ENCODE peak calls at places on chromosomes 11 and 22, in eight cellular contexts. C is neural progenitor cell; N is cardiac muscle cell; X is thoracic aorta; G is right atrium auricular region; W is upper lobe of right lung; S is breast epithelium; D is CD8-positive, alpha-beta T cell. K is an unnamed sample. For H3K4me1, the result is how much of the 10 kb centered on the place peaks cover.

GRCh38 chr22:29886601-29887000 is 3.6 kb downstream of the MTMR3 start:
- DNase-seq in W (no peak), N (peak), C (no peak), D (no peak), S (no peak), G (no peak), X (no peak), K (no peak)

GRCh38 chr11:69931060-69931910 is 112.1 kb upstream of the FGF3 start:
- DNase-seq in S (no peak), W (peak), G (no peak), X (no peak), N (no peak), C (no peak), D (no peak), K (no peak)

GRCh38 chr11:102110761-102111010 is 439 bp downstream of the YAP1 start:
- DNase-seq in G (no peak), S (no peak), C (no peak), D (no peak), N (no peak), X (no peak), W (no peak), K (no peak)

GRCh38 chr11:12755510-12755909 is 81.3 kb downstream of the TEAD1 start:
- DNase-seq in X (no peak), C (no peak), W (no peak), D (no peak), N (no peak), S (no peak), G (no peak), K (no peak)

GRCh38 chr11:58395581-58395980 is 11.1 kb downstream of the OR5B3 start:
- DNase-seq in G (no peak), N (no peak), X (no peak), D (no peak), C (no peak), W (no peak), S (no peak), K (no peak)

GRCh38 chr11:111532365-111532709 is 8.2 kb upstream of the LAYN start:
- DNase-seq in D (no peak), X (no peak), S (no peak), W (no peak), N (no peak), G (no peak), C (no peak), K (no peak)

GRCh38 chr11:10856689-10857603 is 907 bp downstream of the ZBED5 start:
- DNase-seq in G (peak), C (peak), X (no peak), W (no peak), S (peak), N (peak), D (no peak), K (peak)

GRCh38 chr11:122670131-122670530 is 14.6 kb downstream of the UBASH3B start:
- DNase-seq in N (no peak), D (no peak), S (no peak), X (no peak), C (no peak), G (no peak), W (no peak), K (no peak)

GRCh38 chr11:73528877-73529530 is 68.9 kb downstream of the FAM168A start:
- DNase-seq in W (no peak), G (no peak), S (no peak), X (no peak), N (no peak), C (no peak), D (no peak), K (no peak)

GRCh38 chr11:37449146-37449545 is 851.1 kb upstream of the RAG2 start:
- DNase-seq in C (peak), S (no peak), G (no peak), N (peak), D (no peak), X (no peak), W (no peak), K (no peak)

GRCh38 chr11:13415201-13415600 is 47.8 kb downstream of the BTBD10 start:
- DNase-seq in N (no peak), X (no peak), S (no peak), C (no peak), W (no peak), G (no peak), D (no peak), K (no peak)

GRCh38 chr11:1236316-1237127 is 13.7 kb downstream of the MUC5B start:
- DNase-seq in C (no peak), G (no peak), W (peak), N (no peak), S (no peak), X (no peak), D (no peak), K (no peak)

GRCh38 chr11:34749666-34750659 is 129.1 kb downstream of the EHF start:
- DNase-seq in X (no peak), N (peak), G (peak), D (no peak), S (peak), W (peak), C (no peak), K (no peak)

GRCh38 chr22:26436903-26437515 is 7.9 kb downstream of the ASPHD2 start:
- DNase-seq in N (peak), C (no peak), G (no peak), W (no peak), X (no peak), D (no peak), S (no peak), K (no peak)

GRCh38 chr22:42131562-42131961 is 952 bp upstream of the CYP2D6 start:
- DNase-seq in C (no peak), D (no peak), X (no peak), W (no peak), S (no peak), G (no peak), N (no peak), K (no peak)

GRCh38 chr11:12248330-12248729 is 129.0 kb upstream of the PARVA start:
- DNase-seq in C (peak), W (peak), S (peak), N (peak), D (no peak), G (peak), X (no peak), K (peak)

GRCh38 chr11:44823920-44824704 is 97.3 kb downstream of the TSPAN18 start:
- DNase-seq in W (peak), X (no peak), S (no peak), C (peak), D (no peak), G (no peak), N (peak), K (no peak)

GRCh38 chr11:19903620-19904069 is 191.0 kb downstream of the NAV2 start:
- DNase-seq in C (peak), D (peak), W (no peak), X (peak), G (peak), N (peak), S (peak), K (peak)

GRCh38 chr22:41052661-41053490 is 39.5 kb upstream of the EP300 start:
- DNase-seq in G (no peak), C (no peak), S (no peak), X (no peak), W (no peak), D (no peak), N (peak), K (no peak)

GRCh38 chr11:93216511-93217121 is 18.8 kb upstream of the SLC36A4 start:
- DNase-seq in D (no peak), S (no peak), C (no peak), X (no peak), W (no peak), G (no peak), N (no peak), K (no peak)

GRCh38 chr11:120740424-120740823 is 228.9 kb downstream of the GRIK4 start:
- DNase-seq in G (no peak), C (no peak), W (no peak), N (no peak), D (no peak), S (no peak), X (no peak), K (no peak)

GRCh38 chr11:120747801-120748484 is 236.4 kb downstream of the GRIK4 start:
- DNase-seq in S (no peak), G (no peak), C (no peak), N (no peak), W (no peak), X (no peak), D (no peak), K (no peak)

GRCh38 chr11:120746395-120746794 is 234.8 kb downstream of the GRIK4 start:
- DNase-seq in N (no peak), C (peak), X (no peak), D (no peak), W (no peak), G (no peak), S (no peak), K (no peak)

GRCh38 chr11:120746836-120747609 is 235.5 kb downstream of the GRIK4 start:
- DNase-seq in S (peak), X (no peak), C (no peak), N (peak), G (no peak), D (no peak), W (no peak), K (no peak)

DNA sequence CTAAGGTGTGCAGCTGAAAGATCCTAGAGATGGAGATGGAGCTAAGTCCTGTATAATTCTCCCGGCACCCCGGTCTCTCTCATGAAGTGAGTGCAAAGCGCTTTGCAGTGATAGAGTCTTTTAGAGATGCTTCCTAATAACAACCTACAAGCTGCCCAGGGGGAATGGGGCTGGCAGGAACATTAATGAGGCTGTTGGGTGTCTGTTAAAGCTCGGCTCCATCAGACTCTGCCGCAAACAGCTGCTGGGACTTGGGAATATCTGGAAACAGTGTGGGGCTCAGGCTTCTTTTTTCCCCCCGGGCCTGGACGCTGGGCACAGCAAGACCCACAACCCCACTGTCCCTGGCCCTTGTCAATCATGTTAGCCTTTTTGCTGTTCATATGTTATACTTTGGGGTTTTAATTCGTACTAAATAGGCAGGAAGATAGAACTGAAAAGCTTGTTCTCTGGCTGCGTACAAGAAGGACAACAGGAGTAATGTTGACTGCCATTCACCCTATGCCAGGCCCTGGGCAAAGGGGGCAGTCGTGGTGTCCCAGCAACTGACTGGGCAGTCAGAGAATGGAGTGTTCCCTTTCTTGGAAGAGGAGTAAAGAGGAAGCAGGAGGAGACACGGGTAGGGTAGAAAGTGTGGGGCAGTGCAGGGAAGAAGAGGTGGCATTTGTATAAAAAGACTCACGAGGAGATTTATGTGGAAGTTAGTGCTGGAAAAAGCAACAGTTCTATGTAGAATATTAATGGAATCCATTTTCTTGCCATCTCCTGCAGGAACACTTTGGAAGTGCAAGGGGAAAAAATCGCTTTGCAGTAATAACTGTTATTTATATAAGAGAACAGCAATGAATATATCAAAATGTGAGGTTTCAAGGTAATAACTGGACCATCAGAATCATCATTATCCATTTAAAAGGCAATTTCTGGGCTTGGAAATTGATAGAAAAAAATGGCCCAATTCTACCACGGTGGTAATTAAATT is 232.8 kb downstream of the GRIK4 start:
- DNase-seq in G (no peak), N (no peak), S (no peak), W (no peak), D (no peak), C (no peak), X (no peak), K (no peak)
- TF ChIP-seq CTCF in G (no peak), N (no peak), S (no peak), W (no peak), D (no peak), C (no peak), X (no peak), K (no peak)

DNA sequence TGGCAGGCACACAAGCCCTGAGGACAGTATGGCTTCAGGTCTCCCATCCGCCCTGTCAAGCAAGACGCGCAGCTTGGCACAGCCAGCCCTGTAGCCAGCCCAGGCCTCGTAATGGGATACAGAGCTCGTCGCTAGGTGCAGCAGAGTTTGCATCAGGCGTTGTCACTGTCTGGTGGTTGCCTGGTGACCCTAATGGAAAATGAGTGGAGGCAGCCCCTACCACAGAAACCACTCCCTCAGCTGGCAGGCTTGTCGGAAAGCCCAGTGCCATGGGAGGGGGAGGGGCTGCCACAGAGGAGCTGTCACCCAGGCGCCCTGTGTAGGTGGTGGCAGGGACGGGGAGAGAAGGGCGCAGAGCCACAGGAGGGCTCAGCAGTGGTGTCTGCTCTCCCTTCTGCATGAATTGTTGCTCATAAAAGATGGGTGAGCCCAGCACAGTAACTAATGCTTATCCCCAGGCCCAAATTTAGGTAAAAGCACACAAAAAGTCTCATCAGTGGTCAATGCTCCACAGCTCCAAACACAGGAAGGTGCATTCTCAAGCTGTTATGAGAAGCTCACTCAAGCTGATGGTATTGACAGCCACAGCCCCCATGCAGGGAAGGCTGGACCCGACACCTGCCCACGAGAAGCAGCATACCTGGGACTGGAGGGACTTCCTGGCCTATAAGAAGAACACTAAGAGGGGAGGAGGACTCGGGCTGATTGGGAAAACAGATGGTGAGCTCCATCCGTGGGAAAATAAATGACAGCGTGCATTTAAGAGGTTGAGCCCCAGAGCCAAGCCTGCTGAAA is 164.6 kb downstream of the ETS1 start:
- DNase-seq in G (no peak), D (peak), N (no peak), S (no peak), C (peak), X (no peak), W (no peak), K (no peak)
- H3K4me1 ChIP-seq in G (under half), D (under half), N (under half), S (under half), C (under half), X (under half), W (under half), K (under half)

GRCh38 chr22:38230108-38230825 is 28.5 kb downstream of the MAFF start:
- DNase-seq in W (no peak), S (peak), D (peak), G (no peak), N (peak), C (peak), X (no peak), K (no peak)
- TF ChIP-seq CTCF in W (peak), S (peak), D (peak), G (peak), N (peak), C (peak), X (peak), K (peak)

DNA sequence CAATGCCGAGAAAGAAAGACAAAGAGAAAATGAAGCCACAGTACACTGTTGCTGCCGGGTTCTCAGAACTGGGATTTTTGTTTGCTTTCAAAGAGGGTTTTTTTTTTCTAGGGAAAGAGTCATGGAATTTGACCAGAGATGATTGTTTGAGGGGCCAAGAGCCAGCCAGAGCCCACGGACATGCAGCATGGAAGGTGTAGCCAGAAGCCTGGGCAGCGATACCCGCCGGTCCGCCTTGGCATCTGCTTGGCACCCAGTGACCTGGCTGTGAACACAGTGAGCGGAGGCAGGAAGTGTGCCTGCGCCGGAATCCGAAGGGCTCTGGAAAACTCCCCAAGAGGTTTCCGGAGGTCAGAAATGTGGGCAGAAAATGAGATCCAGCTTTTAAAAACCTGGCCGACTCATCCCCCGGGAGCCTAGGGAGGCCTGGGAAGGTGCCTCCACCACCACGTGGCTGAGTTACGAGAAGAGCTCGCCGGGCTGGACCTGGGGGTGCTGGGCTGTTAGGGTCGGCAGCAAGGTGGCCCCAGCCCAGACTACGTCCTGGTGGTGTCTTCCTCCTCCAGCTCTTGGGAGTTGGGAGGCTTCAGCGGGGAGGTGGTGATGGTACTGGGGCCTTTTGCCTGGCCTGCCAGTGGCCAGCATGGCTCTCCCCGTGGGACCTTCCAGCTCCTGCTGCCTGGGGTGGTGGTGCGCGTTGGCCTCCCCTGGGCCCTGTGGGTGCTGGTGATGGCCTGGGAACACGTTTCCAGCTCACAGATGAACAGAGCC is 61.6 kb upstream of the PPARA start:
- DNase-seq in G (no peak), C (no peak), D (no peak), X (no peak), W (peak), N (peak), S (peak), K (no peak)
- H3K4me1 ChIP-seq in G (half or more), C (under half), D (under half), X (half or more), W (half or more), N (under half), S (half or more), K (half or more)

DNA sequence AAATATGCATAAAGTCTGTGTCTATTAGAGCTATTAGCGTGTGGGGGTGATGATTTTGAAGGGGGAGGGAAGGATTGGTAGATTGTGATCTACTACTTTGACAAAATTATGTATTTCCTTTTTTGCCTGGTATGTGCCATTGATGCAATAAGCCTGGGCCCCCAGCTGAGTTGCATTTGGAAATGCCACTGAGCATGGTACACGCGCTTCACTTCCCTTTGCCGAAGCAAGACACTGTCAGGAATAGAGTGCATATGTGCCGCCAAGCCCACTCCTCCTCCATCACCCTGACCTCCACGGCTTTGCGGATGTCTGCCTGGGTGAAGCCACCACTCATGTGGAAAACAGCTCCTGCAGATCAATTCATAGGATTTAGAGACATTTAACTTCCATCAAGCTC is 339.2 kb downstream of the DCDC1 start:
- DNase-seq in G (no peak), X (no peak), D (no peak), W (no peak), C (no peak), N (no peak), S (no peak), K (no peak)
- TF ChIP-seq CTCF in G (no peak), X (no peak), D (no peak), W (no peak), C (no peak), N (no peak), S (no peak), K (no peak)

GRCh38 chr11:15907806-15908205 is 448.5 kb downstream of the SOX6 start:
- DNase-seq in W (no peak), N (no peak), D (no peak), C (no peak), X (no peak), S (no peak), G (no peak), K (no peak)

GRCh38 chr11:15912291-15912690 is 444.1 kb downstream of the SOX6 start:
- DNase-seq in G (no peak), S (no peak), D (no peak), X (no peak), W (peak), C (no peak), N (no peak), K (no peak)

GRCh38 chr11:15910761-15911160 is 445.6 kb downstream of the SOX6 start:
- DNase-seq in D (no peak), W (peak), X (no peak), S (no peak), G (no peak), C (no peak), N (no peak), K (no peak)

GRCh38 chr11:15911377-15912044 is 444.8 kb downstream of the SOX6 start:
- DNase-seq in D (no peak), N (peak), W (peak), G (peak), S (no peak), X (no peak), C (no peak), K (peak)

DNA sequence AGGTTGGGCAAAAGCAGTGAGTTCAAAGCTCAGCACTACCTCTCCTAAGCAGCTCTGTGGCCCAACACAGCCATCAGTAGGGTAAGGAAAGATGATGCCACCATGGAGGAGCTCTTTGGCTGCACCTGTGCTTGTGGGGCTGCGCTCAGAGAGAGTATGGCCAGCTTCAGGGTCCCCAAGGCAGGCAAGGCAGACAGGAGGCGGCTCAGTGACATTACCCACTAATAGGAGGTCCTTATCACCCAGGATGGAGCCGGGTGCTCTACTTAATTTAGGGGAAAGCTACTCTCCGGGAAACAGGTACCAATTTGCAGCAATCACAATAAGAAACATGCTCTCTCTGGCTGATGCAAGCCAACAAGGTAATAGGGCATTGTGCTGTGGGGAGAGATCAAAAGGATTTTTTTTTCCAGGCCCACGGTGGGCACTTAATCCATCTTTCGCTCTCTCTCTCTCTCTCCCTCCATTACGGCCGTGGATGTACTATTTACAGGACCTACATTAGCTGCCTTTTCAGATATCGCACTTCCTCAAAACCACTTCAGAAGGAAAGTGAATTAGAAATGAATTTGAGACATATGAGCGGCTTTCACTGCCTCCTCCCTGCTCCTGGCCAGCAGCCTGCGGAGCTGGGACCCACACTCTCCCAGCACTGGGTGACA is 446.3 kb downstream of the SOX6 start:
- DNase-seq in S (no peak), N (no peak), D (no peak), W (no peak), X (no peak), G (no peak), C (no peak), K (no peak)
- H3K4me1 ChIP-seq in S (under half), N (under half), D (under half), W (under half), X (under half), G (under half), C (under half), K (under half)

K was measured in testis.